ENCODE peak calls at places on chromosomes 3 and 15, in seven cellular contexts. O, J, U, M, G, N and E are unnamed samples.

GRCh38 chr3:195441051-195441450 is 1.8 kb downstream of the ACAP2 start:
- DNase-seq in O (no peak), J (no peak), U (no peak), M (no peak), G (no peak), N (no peak), E (peak; percentile 43)

GRCh38 chr3:14922863-14923262 is 24.5 kb upstream of the NR2C2 start:
- DNase-seq in O (no peak), J (no peak), U (no peak), M (no peak), G (no peak), N (no peak), E (no peak)

GRCh38 chr3:54599741-54600140 is 328.1 kb downstream of the LRTM1 start:
- DNase-seq in O (peak; percentile 67), J (no peak), U (no peak), M (no peak), G (no peak), N (no peak), E (no peak)

GRCh38 chr3:169041677-169042171 is 621.8 kb downstream of the MECOM start:
- DNase-seq in O (no peak), J (no peak), U (no peak), M (no peak), G (no peak), N (no peak), E (peak; percentile 80)

GRCh38 chr15:39267685-39268084 is 313.2 kb upstream of the THBS1 start:
- DNase-seq in O (no peak), J (no peak), U (no peak), M (no peak), G (no peak), N (no peak), E (peak; percentile 76)

GRCh38 chr3:88220126-88220525 is 70.4 kb downstream of the C3orf38 start:
- DNase-seq in O (no peak), J (no peak), U (no peak), M (no peak), G (no peak), N (no peak), E (no peak)

GRCh38 chr3:134603956-134604355 is 46.9 kb downstream of the KY start:
- DNase-seq in O (no peak), J (no peak), U (no peak), M (no peak), G (no peak), N (no peak), E (no peak)

GRCh38 chr3:62968128-62968527 is 92.9 kb upstream of the CADPS start:
- DNase-seq in O (no peak), J (no peak), U (no peak), M (no peak), G (no peak), N (no peak), E (no peak)

GRCh38 chr3:34534013-34534412 is 735.6 kb downstream of the PDCD6IP start:
- DNase-seq in O (no peak), J (no peak), U (no peak), M (no peak), G (no peak), N (no peak), E (no peak)

GRCh38 chr15:92908369-92909057 is 8.4 kb downstream of the CHD2 start:
- DNase-seq in O (no peak), J (no peak), U (no peak), M (no peak), G (no peak), N (no peak), E (no peak)

GRCh38 chr3:19348929-19349564 is 200.7 kb downstream of the KCNH8 start:
- DNase-seq in O (no peak), J (peak; percentile 54), U (no peak), M (peak; percentile 11), G (no peak), N (no peak), E (peak; percentile 44)

GRCh38 chr3:179671709-179672337 is 19.0 kb downstream of the USP13 start:
- DNase-seq in O (peak; percentile 75), J (no peak), U (no peak), M (no peak), G (no peak), N (no peak), E (peak; percentile 67)

GRCh38 chr15:95616306-95616705 is 714.2 kb upstream of the NR2F2 start:
- DNase-seq in O (no peak), J (no peak), U (no peak), M (no peak), G (no peak), N (no peak), E (no peak)

GRCh38 chr3:175495331-175495730 is 636.2 kb downstream of the NAALADL2 start:
- DNase-seq in O (no peak), J (no peak), U (no peak), M (no peak), G (no peak), N (no peak), E (no peak)

DNA sequence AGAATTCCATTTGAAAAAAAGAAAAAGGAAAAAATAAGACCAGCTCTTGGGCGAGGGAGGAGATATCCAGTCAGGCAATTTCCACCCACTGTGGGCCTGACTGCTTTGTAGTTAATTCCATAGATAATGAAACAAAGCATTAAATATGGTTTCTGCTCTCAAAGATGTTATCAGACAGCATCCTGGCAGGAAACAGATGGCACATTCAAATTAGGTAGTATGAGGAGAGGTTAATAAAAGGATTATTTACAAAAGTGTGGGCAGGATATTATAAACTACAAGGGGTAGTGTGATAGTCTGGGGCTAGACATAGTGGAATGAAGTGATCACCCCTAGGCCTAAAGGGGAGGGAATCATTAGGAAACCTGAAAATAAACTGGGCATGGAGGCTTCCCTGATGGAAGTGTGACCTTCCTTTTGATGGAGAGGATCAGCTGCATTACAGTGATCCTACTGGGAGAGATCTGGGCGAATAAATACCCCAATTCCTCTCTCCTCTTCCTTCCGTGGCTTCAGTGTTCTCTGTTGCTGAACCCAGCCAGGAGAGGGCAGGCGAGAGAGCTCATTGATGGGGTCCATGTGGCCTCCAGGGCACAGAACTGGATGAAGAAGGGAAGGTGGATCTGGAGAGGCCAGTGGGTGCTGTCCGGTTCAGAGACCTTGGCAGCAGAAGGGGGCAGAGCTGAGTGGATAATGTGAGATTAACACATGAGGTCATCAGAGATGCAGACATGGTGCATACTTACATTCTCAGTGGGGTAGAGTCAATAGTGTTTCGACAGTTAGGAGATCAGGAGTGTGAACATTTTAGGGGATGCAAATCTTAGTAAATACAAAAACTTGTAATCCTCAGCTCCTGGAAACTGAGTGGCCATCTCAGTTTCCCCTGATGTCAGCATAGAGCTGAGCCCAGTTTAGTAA is 193.5 kb downstream of the CLSTN2 start:
- DNase-seq in O (peak; percentile 63), J (peak; percentile 92), U (no peak), M (peak; percentile 46), G (peak; percentile 17), N (no peak), E (peak; percentile 26)
- TF ChIP-seq CTCF in O (peak; percentile 57), J (peak; percentile 89), U (no peak), M (peak; percentile 44), G (peak; percentile 61), N (no peak), E (peak; percentile 56)

GRCh38 chr15:48602358-48603122 is 43.0 kb downstream of the FBN1 start:
- DNase-seq in O (no peak), J (no peak), U (no peak), M (no peak), G (no peak), N (no peak), E (peak; percentile 82)

GRCh38 chr15:48601095-48601494 is 44.4 kb downstream of the FBN1 start:
- DNase-seq in O (no peak), J (no peak), U (no peak), M (no peak), G (no peak), N (no peak), E (no peak)

GRCh38 chr15:48604567-48604966 is 40.9 kb downstream of the FBN1 start:
- DNase-seq in O (no peak), J (no peak), U (no peak), M (no peak), G (no peak), N (no peak), E (no peak)

GRCh38 chr15:48603922-48604321 is 41.6 kb downstream of the FBN1 start:
- DNase-seq in O (no peak), J (no peak), U (no peak), M (no peak), G (no peak), N (no peak), E (peak; percentile 47)

DNA sequence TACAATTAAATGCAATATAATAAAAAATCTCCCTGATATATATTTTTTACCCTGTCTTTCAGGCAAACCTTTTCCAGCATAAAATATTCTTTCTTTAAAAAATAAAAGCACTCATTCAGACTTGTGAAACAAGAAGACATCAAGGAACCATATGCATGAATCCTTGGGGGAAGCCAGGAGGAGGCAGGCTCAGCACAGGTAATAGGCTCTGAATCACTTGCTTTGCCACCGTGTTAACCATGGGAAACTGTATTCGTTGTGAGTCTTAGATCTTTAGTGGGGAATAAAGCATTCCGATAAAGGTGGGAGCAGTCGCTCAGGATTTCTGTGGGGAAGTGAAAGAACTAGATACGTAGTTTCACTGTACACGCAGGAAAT is 42.4 kb downstream of the FBN1 start:
- DNase-seq in O (no peak), J (peak; percentile 62), U (no peak), M (no peak), G (no peak), N (no peak), E (peak; percentile 64)
- TF ChIP-seq CTCF in O (no peak), J (peak; percentile 38), U (no peak), M (no peak), G (no peak), N (no peak), E (peak; percentile 12)

GRCh38 chr15:81163961-81164800 is 30.1 kb downstream of the CFAP161 start:
- DNase-seq in O (no peak), J (no peak), U (no peak), M (no peak), G (no peak), N (no peak), E (peak; percentile 81)
- TF ChIP-seq CTCF in O (no peak), J (peak; percentile 40), U (no peak), M (no peak), G (no peak), N (no peak), E (peak; percentile 25)

GRCh38 chr15:31573759-31574158 is 247.1 kb downstream of the KLF13 start:
- DNase-seq in O (no peak), J (no peak), U (no peak), M (no peak), G (no peak), N (no peak), E (no peak)

GRCh38 chr15:31574761-31575160 is 248.1 kb downstream of the KLF13 start:
- DNase-seq in O (no peak), J (no peak), U (no peak), M (no peak), G (no peak), N (no peak), E (no peak)

GRCh38 chr15:31570591-31570990 is 244.0 kb downstream of the KLF13 start:
- DNase-seq in O (no peak), J (no peak), U (no peak), M (no peak), G (no peak), N (no peak), E (no peak)

GRCh38 chr15:31569836-31570235 is 243.2 kb downstream of the KLF13 start:
- DNase-seq in O (no peak), J (no peak), U (no peak), M (no peak), G (no peak), N (no peak), E (no peak)

DNA sequence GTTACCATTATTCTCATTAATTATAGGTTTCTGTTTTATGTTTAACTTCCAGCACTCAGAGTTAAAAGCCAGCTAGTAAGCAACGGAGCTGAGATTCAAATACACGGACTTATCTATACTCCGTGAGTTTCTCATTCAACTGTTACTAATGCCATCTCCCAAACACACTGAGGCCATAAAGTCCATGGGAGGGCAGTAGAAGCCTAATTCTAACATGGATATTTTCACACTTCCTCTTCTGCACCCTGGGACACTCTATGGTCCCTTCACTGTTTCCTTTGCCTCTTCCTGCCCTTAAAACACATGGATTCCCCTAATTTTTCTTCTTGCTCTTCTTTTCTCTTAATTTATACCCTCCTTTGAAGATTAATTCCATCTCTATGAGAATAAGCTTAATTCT is 245.0 kb downstream of the KLF13 start:
- DNase-seq in O (no peak), J (no peak), U (no peak), M (no peak), G (no peak), N (no peak), E (no peak)
- TF ChIP-seq CTCF in O (no peak), J (peak; percentile 53), U (no peak), M (no peak), G (no peak), N (no peak), E (peak; percentile 4)